ENCODE peak calls at places on chromosomes 5 and 9, in six cellular contexts. C is stimulated activated CD4-positive, alpha-beta T cell treated with anti-CD3 and anti-CD28 coated beads, TNF-alpha, amount 100 ng/mL, for 4 hours; P is GM23248; I is fibroblast of pulmonary artery; H is CD8-positive, alpha-beta memory T cell; D is AG04450. O is an unnamed sample.

GRCh38 chr5:178058321-178059012 is 54.9 kb upstream of the N4BP3 start:
- DNase-seq in C (no peak), P (no peak), I (no peak), H (no peak), D (no peak), O (no peak)

GRCh38 chr9:134484479-134484878 is 157.1 kb upstream of the COL5A1 start:
- DNase-seq in C (no peak), P (no peak), I (no peak), H (no peak), D (no peak), O (no peak)

GRCh38 chr5:12772276-12772675 is 868.0 kb upstream of the CTNND2 start:
- DNase-seq in C (no peak), P (no peak), I (no peak), H (no peak), D (no peak), O (no peak)

GRCh38 chr9:130220351-130220750 is 45.2 kb upstream of the HMCN2 start:
- DNase-seq in C (no peak), P (no peak), I (peak; percentile 59), H (no peak), D (peak; percentile 46), O (no peak)

GRCh38 chr5:174572591-174572990 is 151.8 kb upstream of the MSX2 start:
- DNase-seq in C (no peak), P (no peak), I (no peak), H (no peak), D (no peak), O (no peak)

GRCh38 chr9:124726886-124727285 is 44.2 kb downstream of the NR6A1 start:
- DNase-seq in C (no peak), P (peak; percentile 8), I (no peak), H (no peak), D (no peak), O (no peak)

GRCh38 chr9:70589571-70590263 is 175.3 kb upstream of the KLF9 start:
- DNase-seq in C (no peak), P (peak; percentile 83), I (peak; percentile 90), H (no peak), D (no peak), O (no peak)

GRCh38 chr9:96417051-96417586 is 1.1 kb downstream of the ZNF367 start:
- DNase-seq in C (peak; percentile 90), P (peak; percentile 91), I (peak; percentile 77), H (peak; percentile 91), D (peak; percentile 30), O (peak; percentile 94)

GRCh38 chr5:6757414-6757969 is 44.3 kb downstream of the TENT4A start:
- DNase-seq in C (no peak), P (no peak), I (no peak), H (no peak), D (no peak), O (no peak)

O was measured in CD8-positive, alpha-beta T cell.